ENCODE peak calls at places on chromosomes 1 and 21, in nine cellular contexts. R is omental fat pad; F is nephron progenitor cell; D is T47D; I is MG63; T is AML-193; E is stimulated activated CD4-positive, alpha-beta T cell treated with anti-CD3 and anti-CD28 coated beads, Interleukin-1b, Interleukin-23, amount 100 ng/mL, for 4 hours; Q is NB4; S is AG08395. K is an unnamed sample.

GRCh38 chr1:235566092-235566491 is 61.8 kb upstream of the B3GALNT2 start:
- DNase-seq in S (no peak), Q (no peak), R (no peak), D (no peak), I (no peak), E (no peak), F (no peak), T (no peak), K (no peak)

GRCh38 chr1:39205102-39205780 is 746 bp downstream of the MACF1 start:
- DNase-seq in D (no peak), F (no peak), S (peak), R (no peak), T (peak), Q (peak), I (peak), E (peak), K (peak)

GRCh38 chr1:99784809-99785255 is 18.4 kb upstream of the FRRS1 start:
- DNase-seq in I (no peak), E (no peak), S (no peak), T (no peak), D (no peak), F (no peak), R (no peak), Q (no peak), K (peak)

GRCh38 chr1:31759266-31760023 is 4.7 kb downstream of the ADGRB2 start:
- DNase-seq in I (no peak), F (no peak), S (peak), T (no peak), D (no peak), R (no peak), Q (peak), E (no peak), K (no peak)

GRCh38 chr1:62228883-62229187 is 34.2 kb downstream of the L1TD1 start:
- DNase-seq in E (no peak), D (no peak), F (no peak), Q (no peak), S (no peak), T (no peak), I (no peak), R (no peak), K (no peak)

GRCh38 chr1:197614916-197615692 is 160.2 kb downstream of the DENND1B start:
- DNase-seq in D (no peak), E (peak), R (no peak), F (peak), S (peak), Q (peak), I (peak), T (peak), K (no peak)

GRCh38 chr1:247551716-247552115 is 2.8 kb downstream of the GCSAML start:
- DNase-seq in R (no peak), S (no peak), Q (no peak), E (no peak), D (no peak), I (no peak), F (no peak), T (no peak), K (no peak)

GRCh38 chr1:4058122-4058521 is 158.1 kb upstream of the C1orf174 start:
- DNase-seq in T (no peak), D (no peak), E (no peak), R (no peak), F (no peak), S (no peak), Q (no peak), I (no peak), K (no peak)

GRCh38 chr1:108194051-108194450 is 6.1 kb downstream of the SLC25A24 start:
- DNase-seq in S (no peak), D (no peak), Q (peak), R (no peak), F (no peak), T (no peak), I (no peak), E (no peak), K (no peak)

GRCh38 chr1:153261793-153262371 is 2.4 kb downstream of the LORICRIN start:
- DNase-seq in T (no peak), F (no peak), Q (no peak), E (peak), R (no peak), I (no peak), D (no peak), S (no peak), K (no peak)

GRCh38 chr1:109191377-109191776 is 22.3 kb upstream of the SARS1 start:
- DNase-seq in F (no peak), Q (peak), I (no peak), R (no peak), D (no peak), S (no peak), E (no peak), T (no peak), K (no peak)

GRCh38 chr1:41108696-41109284 is 87.3 kb upstream of the SLFNL1 start:
- DNase-seq in E (no peak), F (no peak), Q (peak), D (no peak), S (peak), R (no peak), T (peak), I (no peak), K (no peak)

GRCh38 chr1:198657550-198658064 is 18.8 kb downstream of the PTPRC start:
- DNase-seq in R (no peak), I (peak), F (no peak), E (no peak), S (peak), Q (peak), D (no peak), T (peak), K (peak)

GRCh38 chr1:22048351-22049192 is 3.9 kb upstream of the CDC42 start:
- DNase-seq in S (peak), R (no peak), E (no peak), D (no peak), I (peak), Q (peak), T (no peak), F (no peak), K (no peak)

GRCh38 chr1:30816211-30817082 is 58.9 kb upstream of the LAPTM5 start:
- DNase-seq in D (no peak), Q (no peak), E (no peak), R (no peak), F (peak), T (no peak), S (peak), I (peak), K (no peak)

GRCh38 chr1:174999926-175000696 is at the start of gene CACYBP:
- DNase-seq in F (no peak), I (no peak), R (no peak), Q (peak), D (peak), T (peak), E (no peak), S (peak), K (no peak)

GRCh38 chr1:2003564-2004131 is at the start of gene CFAP74:
- DNase-seq in R (no peak), I (peak), T (no peak), S (peak), F (peak), E (no peak), Q (no peak), D (no peak), K (no peak)

GRCh38 chr1:37561794-37562132 is 5.0 kb downstream of the DNALI1 start:
- DNase-seq in S (peak), R (no peak), T (peak), I (peak), E (peak), Q (peak), D (no peak), F (peak), K (peak)

GRCh38 chr21:46426313-46427046 is 32.2 kb upstream of the DIP2A start:
- DNase-seq in Q (no peak), S (no peak), D (no peak), T (no peak), I (no peak), F (no peak), R (no peak), E (no peak), K (no peak)

GRCh38 chr1:45470306-45470798 is 20.6 kb downstream of the TESK2 start:
- DNase-seq in S (no peak), D (no peak), Q (no peak), T (no peak), E (no peak), F (no peak), R (no peak), I (no peak), K (no peak)

GRCh38 chr1:151710187-151710586 is 6.4 kb downstream of the CELF3 start:
- DNase-seq in F (peak), E (peak), I (peak), T (no peak), D (no peak), S (peak), Q (peak), R (no peak), K (peak)

GRCh38 chr1:67853704-67854103 is 20.4 kb upstream of the GNG12 start:
- DNase-seq in T (no peak), D (peak), I (peak), Q (peak), S (peak), E (no peak), R (peak), F (peak), K (no peak)

GRCh38 chr1:226476657-226477319 is 68.9 kb upstream of the PARP1 start:
- DNase-seq in T (no peak), Q (peak), D (no peak), S (no peak), I (no peak), R (no peak), F (no peak), E (no peak), K (no peak)

GRCh38 chr21:45478115-45478801 is 64.0 kb downstream of the SLC19A1 start:
- DNase-seq in T (peak), I (peak), D (peak), Q (peak), S (peak), R (no peak), F (peak), E (peak), K (peak)

GRCh38 chr1:159921251-159921650 is 4.1 kb downstream of the TAGLN2 start:
- DNase-seq in Q (no peak), S (no peak), R (no peak), E (no peak), T (no peak), F (no peak), I (no peak), D (no peak), K (peak)

GRCh38 chr1:8004803-8005573 is 21.1 kb downstream of the ERRFI1 start:
- DNase-seq in R (peak), T (no peak), F (no peak), E (no peak), S (peak), Q (peak), D (no peak), I (peak), K (no peak)

GRCh38 chr1:25174363-25174729 is 58.0 kb downstream of the SYF2 start:
- DNase-seq in S (no peak), I (no peak), Q (no peak), F (no peak), T (no peak), D (no peak), R (no peak), E (no peak), K (no peak)

GRCh38 chr1:61352845-61353435 is 270.6 kb downstream of the NFIA start:
- DNase-seq in S (no peak), R (no peak), D (no peak), I (no peak), F (no peak), T (no peak), Q (no peak), E (no peak), K (no peak)

GRCh38 chr1:221045842-221046831 is 166.9 kb downstream of the HLX start:
- DNase-seq in S (peak), E (no peak), R (no peak), D (no peak), T (peak), Q (peak), I (no peak), F (no peak), K (no peak)